ENCODE peak calls at places on chromosomes 6 and 20, in four cellular contexts. G is NCI-H510A treated with DMSO at 0.1 percent for 48 hours; A is activated effector memory CD4-positive, alpha-beta T cell treated with anti-CD3 and anti-CD28 coated beads, Interleukin-2, amount 50 U/mL, for 16 hours; J is iPS-NIHi11. L is an unnamed sample.

GRCh38 chr6:38989064-38989463 is 59.5 kb upstream of the GLP1R start:
- DNase-seq in G (no peak), A (no peak), J (no peak), L (no peak)

GRCh38 chr6:149112976-149113375 is 204.5 kb upstream of the TAB2 start:
- DNase-seq in G (no peak), A (no peak), J (no peak), L (no peak)

GRCh38 chr6:170049641-170050491 is 241.0 kb downstream of the DLL1 start:
- DNase-seq in G (no peak), A (peak; percentile 55), J (no peak), L (no peak)

GRCh38 chr6:39812853-39813533 is 20.8 kb downstream of the DAAM2 start:
- DNase-seq in G (peak; percentile 93), A (no peak), J (no peak), L (no peak)

GRCh38 chr6:158548418-158549161 is 11.3 kb upstream of the TMEM181 start:
- DNase-seq in G (peak; percentile 46), A (no peak), J (peak; percentile 52), L (no peak)

GRCh38 chr6:684831-685636 is 7.9 kb downstream of the EXOC2 start:
- DNase-seq in G (no peak), A (no peak), J (no peak), L (no peak)

GRCh38 chr6:24537771-24538385 is 43.1 kb downstream of the ALDH5A1 start:
- DNase-seq in G (no peak), A (no peak), J (no peak), L (no peak)

GRCh38 chr6:43776799-43777776 is 7.1 kb downstream of the VEGFA start:
- DNase-seq in G (no peak), A (no peak), J (no peak), L (no peak)

GRCh38 chr20:63438121-63438520 is 34.3 kb downstream of the KCNQ2 start:
- DNase-seq in G (no peak), A (no peak), J (no peak), L (no peak)

GRCh38 chr6:51093899-51094665 is 275.4 kb downstream of the TFAP2B start:
- DNase-seq in G (no peak), A (no peak), J (no peak), L (no peak)

GRCh38 chr6:116280161-116280959 is 630 bp upstream of the TSPYL1 start:
- DNase-seq in G (no peak), A (no peak), J (no peak), L (no peak)

GRCh38 chr20:20737158-20737557 is 24.7 kb upstream of the RALGAPA2 start:
- DNase-seq in G (no peak), A (no peak), J (no peak), L (no peak)

GRCh38 chr6:26223677-26224546 is 136.7 kb downstream of the HFE start:
- DNase-seq in G (peak; percentile 98), A (peak; percentile 85), J (no peak), L (no peak)

GRCh38 chr20:5720696-5721095 is 29.5 kb upstream of the SHLD1 start:
- DNase-seq in G (no peak), A (no peak), J (no peak), L (no peak)

GRCh38 chr20:53606364-53606985 is 12.8 kb upstream of the ZNF217 start:
- DNase-seq in G (no peak), A (no peak), J (no peak), L (peak; percentile 43)

GRCh38 chr20:40959325-40960092 is 69.1 kb upstream of the TOP1 start:
- DNase-seq in G (no peak), A (no peak), J (no peak), L (no peak)

GRCh38 chr6:97195117-97195516 is 87.9 kb downstream of the MMS22L start:
- DNase-seq in G (no peak), A (no peak), J (no peak), L (no peak)

GRCh38 chr6:14499804-14500203 is 382.2 kb downstream of the CD83 start:
- DNase-seq in G (no peak), A (no peak), J (no peak), L (no peak)

GRCh38 chr6:134741193-134741521 is 208.7 kb downstream of the ALDH8A1 start:
- DNase-seq in G (peak; percentile 33), A (no peak), J (peak; percentile 13), L (no peak)

GRCh38 chr6:43584892-43585570 is 9.0 kb downstream of the POLH start:
- DNase-seq in G (no peak), A (peak; percentile 64), J (no peak), L (no peak)

GRCh38 chr6:14109411-14109826 is 8.2 kb upstream of the CD83 start:
- DNase-seq in G (no peak), A (no peak), J (no peak), L (no peak)